ENCODE peak calls at places on chromosomes 12 and 14, in seven cellular contexts. D is stomach, Q is left ventricle myocardium inferior, E is transverse colon, G is BE2C, R is upper lobe of right lung, I is bronchial epithelial cell. W is an unnamed sample.

GRCh38 chr14:49405291-49405690 is 180.9 kb downstream of the RPS29 start:
- DNase-seq in E (no peak), D (no peak), Q (no peak), I (peak; percentile 17), G (no peak), R (no peak), W (peak; percentile 18)

GRCh38 chr12:1619599-1619998 is 9.4 kb upstream of the WNT5B start:
- DNase-seq in Q (peak; percentile 54), G (no peak), R (peak; percentile 72), E (peak; percentile 35), I (no peak), D (no peak), W (no peak)

GRCh38 chr14:27256805-27257204 is 659.0 kb upstream of the NOVA1 start:
- DNase-seq in E (no peak), I (no peak), G (no peak), Q (no peak), D (no peak), R (no peak), W (no peak)

GRCh38 chr12:25868193-25868592 is 90.3 kb upstream of the RASSF8 start:
- DNase-seq in R (no peak), Q (no peak), G (no peak), I (no peak), E (no peak), D (no peak), W (no peak)

GRCh38 chr14:75497191-75497590 is 25.1 kb upstream of the BATF start:
- DNase-seq in R (no peak), I (no peak), G (no peak), Q (no peak), E (no peak), D (no peak), W (no peak)

GRCh38 chr12:4112290-4112689 is 161.3 kb upstream of the CCND2 start:
- DNase-seq in E (no peak), Q (no peak), I (no peak), R (no peak), D (no peak), G (no peak), W (no peak)

GRCh38 chr12:103742349-103742784 is 98.7 kb downstream of the NT5DC3 start:
- DNase-seq in R (no peak), Q (no peak), G (no peak), E (peak; percentile 59), D (peak; percentile 27), I (peak; percentile 27), W (no peak)

GRCh38 chr12:113684053-113684907 is 212.6 kb upstream of the LHX5 start:
- DNase-seq in R (no peak), G (no peak), D (no peak), Q (no peak), E (no peak), I (no peak), W (no peak)

GRCh38 chr12:29725587-29726320 is 58.0 kb downstream of the TMTC1 start:
- DNase-seq in G (peak; percentile 95), D (no peak), E (peak; percentile 19), Q (peak; percentile 75), R (no peak), I (no peak), W (no peak)

GRCh38 chr12:12533238-12533829 is 29.3 kb downstream of the DUSP16 start:
- DNase-seq in E (peak; percentile 60), R (peak; percentile 75), I (peak; percentile 83), G (peak; percentile 66), Q (peak; percentile 34), D (peak; percentile 78), W (no peak)

GRCh38 chr12:102462803-102463499 is 17.4 kb downstream of the IGF1 start:
- DNase-seq in I (no peak), G (no peak), R (no peak), E (no peak), D (no peak), Q (no peak), W (no peak)

GRCh38 chr12:96397756-96398421 is 2.4 kb downstream of the CDK17 start:
- DNase-seq in R (no peak), D (no peak), Q (no peak), G (no peak), I (no peak), E (no peak), W (no peak)

GRCh38 chr14:55847766-55848165 is 267.8 kb downstream of the KTN1 start:
- DNase-seq in Q (no peak), R (no peak), G (no peak), D (no peak), E (no peak), I (peak; percentile 12), W (no peak)

GRCh38 chr14:91872517-91873470 is 5.5 kb upstream of the TC2N start:
- DNase-seq in I (peak; percentile 89), Q (peak; percentile 72), E (peak; percentile 90), G (no peak), D (peak; percentile 94), R (peak; percentile 88), W (peak; percentile 43)

GRCh38 chr12:102394200-102394599 is 86.2 kb downstream of the IGF1 start:
- DNase-seq in E (no peak), R (no peak), Q (no peak), G (no peak), I (peak; percentile 7), D (no peak), W (no peak)

GRCh38 chr14:76953196-76953945 is 75.1 kb downstream of the IRF2BPL start:
- DNase-seq in D (peak; percentile 83), Q (peak; percentile 59), R (peak; percentile 86), G (peak; percentile 32), I (peak; percentile 71), E (peak; percentile 71), W (no peak)

GRCh38 chr14:104767634-104767918 is 14.6 kb downstream of the SIVA1 start:
- DNase-seq in Q (no peak), R (no peak), I (no peak), D (no peak), E (no peak), G (no peak), W (no peak)

GRCh38 chr14:21505009-21505553 is 6.1 kb downstream of the METTL3 start:
- DNase-seq in Q (no peak), R (no peak), D (no peak), I (no peak), E (no peak), G (no peak), W (no peak)

GRCh38 chr14:77071938-77072388 is 26.1 kb upstream of the CIPC start:
- DNase-seq in E (no peak), I (peak; percentile 94), D (no peak), G (no peak), R (peak; percentile 25), Q (no peak), W (no peak)

GRCh38 chr14:64442300-64442988 is 22.9 kb upstream of the AKAP5 start:
- DNase-seq in I (no peak), G (peak; percentile 49), D (no peak), Q (peak; percentile 25), R (no peak), E (no peak), W (no peak)

GRCh38 chr14:94977016-94977415 is 180.3 kb downstream of the DICER1 start:
- DNase-seq in Q (no peak), I (peak; percentile 17), G (no peak), E (no peak), R (no peak), D (no peak), W (no peak)

GRCh38 chr12:26293612-26294011 is 98.2 kb downstream of the SSPN start:
- DNase-seq in Q (no peak), G (no peak), D (no peak), E (no peak), I (peak; percentile 34), R (no peak), W (peak; percentile 61)

GRCh38 chr12:52655251-52655650 is 3.2 kb upstream of the KRT2 start:
- DNase-seq in G (no peak), R (no peak), D (no peak), E (no peak), I (peak; percentile 35), Q (no peak), W (no peak)

GRCh38 chr12:121490401-121491257 is 90.2 kb downstream of the KDM2B start:
- DNase-seq in D (no peak), Q (no peak), R (no peak), E (no peak), G (no peak), I (no peak), W (no peak)

GRCh38 chr12:47975816-47976215 is 12.4 kb downstream of the TMEM106C start:
- DNase-seq in G (no peak), D (no peak), I (no peak), Q (no peak), R (no peak), E (no peak), W (no peak)
- H3K36me3 ChIP-seq in G (no peaks in the 10 kb centered on the region), D (no peaks in the 10 kb centered on the region), I (no peaks in the 10 kb centered on the region), Q (no peaks in the 10 kb centered on the region), R (no peaks in the 10 kb centered on the region), E (no peaks in the 10 kb centered on the region), W (no peaks in the 10 kb centered on the region)

DNA sequence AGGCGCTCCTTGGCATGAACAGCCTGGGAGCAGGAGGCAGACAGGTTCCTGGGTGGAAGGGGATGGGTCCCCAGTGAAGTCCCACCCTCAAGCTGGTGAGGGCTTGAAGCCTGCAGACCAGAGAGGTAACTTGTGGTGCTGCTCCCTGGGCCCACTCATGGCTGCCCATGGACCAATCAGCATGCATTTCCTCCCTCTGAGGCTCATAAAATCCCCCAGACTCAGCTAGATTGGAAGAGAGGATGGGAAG is 50.2 kb downstream of the A2M start:
- DNase-seq in R (no peak), E (no peak), G (no peak), D (no peak), I (no peak), Q (no peak), W (no peak)
- H3K4me3 ChIP-seq in R (peak overlapping the region; percentile 90), E (peak overlapping the region; percentile 71), G (no peak overlapping the region), D (peak overlapping the region; percentile 77), I (no peak overlapping the region), Q (peak overlapping the region; percentile 97), W (peak overlapping the region; percentile 59)

DNA sequence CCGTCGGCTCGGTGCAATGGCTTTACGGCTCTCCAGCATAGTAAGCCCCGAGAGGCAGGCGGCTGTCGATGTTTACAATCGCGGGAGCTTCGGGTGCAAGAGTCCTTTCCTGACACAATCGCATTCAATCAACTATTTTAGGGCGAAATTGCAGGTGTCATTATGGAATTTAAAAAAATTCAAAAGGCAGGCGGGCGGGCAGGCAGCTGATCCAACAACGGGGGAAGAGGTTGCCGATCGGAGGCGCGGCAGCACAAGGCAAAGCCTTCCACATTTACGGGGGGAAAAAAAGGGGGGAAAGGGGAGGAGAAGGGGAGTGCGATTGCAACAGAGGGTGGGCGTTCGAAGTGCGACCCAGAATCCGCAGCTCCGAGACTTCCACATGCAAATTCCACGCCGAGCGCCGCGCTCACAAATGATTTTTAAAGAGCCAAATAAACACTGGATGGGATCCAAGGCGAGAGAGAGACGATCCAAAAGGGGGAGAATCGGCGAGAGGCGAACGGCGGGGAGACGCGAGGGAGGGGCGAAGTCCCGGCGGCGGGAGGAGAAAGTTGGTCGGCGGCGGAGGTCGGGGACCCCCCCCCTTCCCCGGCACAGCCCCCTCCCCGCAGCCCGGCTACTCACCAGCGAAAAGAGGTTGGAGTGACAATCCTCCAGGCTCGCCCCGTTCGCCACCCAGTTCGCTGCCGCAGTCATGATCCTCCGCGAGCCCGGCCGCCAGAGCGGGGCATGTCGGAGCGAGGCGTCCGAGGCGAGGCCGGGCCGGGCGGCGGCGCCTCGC is 868 bp downstream of the MED13L start:
- DNase-seq in R (peak; percentile 88), G (peak; percentile 83), Q (peak; percentile 75), E (peak; percentile 76), D (peak; percentile 77), I (no peak), W (no peak)
- TF ChIP-seq CTCF in R (no peak), G (no peak), Q (no peak), E (no peak), D (no peak), I (peak; percentile 7), W (no peak)

DNA sequence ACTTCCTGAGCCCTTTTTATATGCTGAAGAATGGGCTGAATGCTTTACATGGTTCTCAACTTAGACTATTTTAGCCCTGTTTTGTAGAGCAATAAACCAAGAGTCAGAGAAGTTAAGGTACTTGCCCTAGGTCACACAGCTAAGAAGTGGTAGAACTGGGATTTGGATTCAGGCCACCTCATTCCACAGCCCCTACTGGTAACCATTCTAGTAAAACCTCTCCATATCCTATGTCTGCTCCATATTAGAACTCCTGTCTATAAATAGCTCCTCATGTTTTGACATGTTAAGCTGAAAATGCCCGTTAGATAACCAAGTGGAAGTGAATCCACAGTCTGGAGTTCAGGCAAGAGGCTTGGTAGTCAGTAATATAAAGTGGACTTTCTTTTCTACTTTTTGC is 111.6 kb downstream of the HECTD4 start:
- DNase-seq in Q (no peak), D (no peak), G (no peak), I (peak; percentile 60), E (no peak), R (no peak), W (no peak)
- H3K36me3 ChIP-seq in Q (peaks cover 80% of the 10 kb centered on the region), D (peaks cover 43% of the 10 kb centered on the region), G (peaks cover 31% of the 10 kb centered on the region), I (peaks cover 11% of the 10 kb centered on the region), E (no peaks in the 10 kb centered on the region), R (peaks cover 80% of the 10 kb centered on the region), W (no peaks in the 10 kb centered on the region)